ENCODE peak calls at places on chromosomes 1 and 21, in eight cellular contexts. One of them, this sample, is unnamed.

GRCh38 chr1:17875171-17875881 is 120.2 kb downstream of the ACTL8 start:
- DNase-seq in body of pancreas: no peak
- DNase-seq in BE2C: no peak
- DNase-seq in fibroblast of pulmonary artery: no peak
- DNase-seq in fibroblast of the aortic adventitia: peak; percentile 59
- DNase-seq in sigmoid colon: peak; percentile 10
- DNase-seq in lower lobe of right lung: no peak
- DNase-seq in upper lobe of right lung: no peak
- DNase-seq in this sample: no peak

GRCh38 chr1:32816676-32817158 is 441 bp downstream of the YARS1 start:
- DNase-seq in body of pancreas: peak; percentile 3
- DNase-seq in BE2C: no peak
- DNase-seq in fibroblast of pulmonary artery: peak; percentile 49
- DNase-seq in fibroblast of the aortic adventitia: peak; percentile 59
- DNase-seq in sigmoid colon: peak; percentile 66
- DNase-seq in lower lobe of right lung: no peak
- DNase-seq in upper lobe of right lung: no peak
- DNase-seq in this sample: no peak

GRCh38 chr1:200979574-200980451 is 43.7 kb downstream of the KIF21B start:
- DNase-seq in body of pancreas: no peak
- DNase-seq in BE2C: peak; percentile 83
- DNase-seq in fibroblast of pulmonary artery: peak; percentile 18
- DNase-seq in fibroblast of the aortic adventitia: no peak
- DNase-seq in sigmoid colon: no peak
- DNase-seq in lower lobe of right lung: peak; percentile 53
- DNase-seq in upper lobe of right lung: no peak
- DNase-seq in this sample: no peak

GRCh38 chr1:232260861-232261260 is 369.1 kb downstream of the SIPA1L2 start:
- DNase-seq in body of pancreas: no peak
- DNase-seq in BE2C: no peak
- DNase-seq in fibroblast of pulmonary artery: no peak
- DNase-seq in fibroblast of the aortic adventitia: no peak
- DNase-seq in sigmoid colon: no peak
- DNase-seq in lower lobe of right lung: no peak
- DNase-seq in upper lobe of right lung: no peak
- DNase-seq in this sample: no peak

GRCh38 chr21:25689226-25689625 is 45.5 kb downstream of the ATP5PF start:
- DNase-seq in body of pancreas: no peak
- DNase-seq in BE2C: no peak
- DNase-seq in fibroblast of pulmonary artery: peak; percentile 2
- DNase-seq in fibroblast of the aortic adventitia: no peak
- DNase-seq in sigmoid colon: no peak
- DNase-seq in lower lobe of right lung: no peak
- DNase-seq in upper lobe of right lung: no peak
- DNase-seq in this sample: no peak

GRCh38 chr1:90850925-90851710 is 134.0 kb upstream of the BARHL2 start:
- DNase-seq in body of pancreas: peak; percentile 79
- DNase-seq in BE2C: peak; percentile 80
- DNase-seq in fibroblast of pulmonary artery: peak; percentile 71
- DNase-seq in fibroblast of the aortic adventitia: peak; percentile 4
- DNase-seq in sigmoid colon: peak; percentile 88
- DNase-seq in lower lobe of right lung: peak; percentile 86
- DNase-seq in upper lobe of right lung: peak; percentile 92
- DNase-seq in this sample: peak; percentile 82

GRCh38 chr1:38508272-38508671 is 351.3 kb downstream of the RRAGC start:
- DNase-seq in body of pancreas: no peak
- DNase-seq in BE2C: no peak
- DNase-seq in fibroblast of pulmonary artery: no peak
- DNase-seq in fibroblast of the aortic adventitia: no peak
- DNase-seq in sigmoid colon: no peak
- DNase-seq in lower lobe of right lung: no peak
- DNase-seq in upper lobe of right lung: no peak
- DNase-seq in this sample: no peak

GRCh38 chr1:207922554-207922953 is 11.6 kb upstream of the CD34 start:
- DNase-seq in body of pancreas: no peak
- DNase-seq in BE2C: no peak
- DNase-seq in fibroblast of pulmonary artery: peak; percentile 25
- DNase-seq in fibroblast of the aortic adventitia: no peak
- DNase-seq in sigmoid colon: no peak
- DNase-seq in lower lobe of right lung: no peak
- DNase-seq in upper lobe of right lung: no peak
- DNase-seq in this sample: peak; percentile 69

GRCh38 chr1:43509740-43510375 is 20.8 kb upstream of the PTPRF start:
- DNase-seq in body of pancreas: no peak
- DNase-seq in BE2C: no peak
- DNase-seq in fibroblast of pulmonary artery: no peak
- DNase-seq in fibroblast of the aortic adventitia: no peak
- DNase-seq in sigmoid colon: no peak
- DNase-seq in lower lobe of right lung: no peak
- DNase-seq in upper lobe of right lung: no peak
- DNase-seq in this sample: no peak

GRCh38 chr1:236848274-236848925 is 53.3 kb downstream of the MTR start:
- DNase-seq in body of pancreas: no peak
- DNase-seq in BE2C: no peak
- DNase-seq in fibroblast of pulmonary artery: no peak
- DNase-seq in fibroblast of the aortic adventitia: no peak
- DNase-seq in sigmoid colon: no peak
- DNase-seq in lower lobe of right lung: no peak
- DNase-seq in upper lobe of right lung: no peak
- DNase-seq in this sample: no peak

GRCh38 chr1:215082532-215083407 is at the start of gene KCNK2:
- DNase-seq in body of pancreas: no peak
- DNase-seq in BE2C: peak; percentile 10
- DNase-seq in fibroblast of pulmonary artery: peak; percentile 6
- DNase-seq in fibroblast of the aortic adventitia: peak; percentile 49
- DNase-seq in sigmoid colon: no peak
- DNase-seq in lower lobe of right lung: no peak
- DNase-seq in upper lobe of right lung: peak; percentile 53
- DNase-seq in this sample: no peak

GRCh38 chr1:74586253-74586897 is 74.0 kb upstream of the LRRC53 start:
- DNase-seq in body of pancreas: no peak
- DNase-seq in BE2C: no peak
- DNase-seq in fibroblast of pulmonary artery: no peak
- DNase-seq in fibroblast of the aortic adventitia: peak; percentile 2
- DNase-seq in sigmoid colon: no peak
- DNase-seq in lower lobe of right lung: no peak
- DNase-seq in upper lobe of right lung: no peak
- DNase-seq in this sample: no peak

GRCh38 chr1:207309775-207310273 is 11.7 kb upstream of the CD55 start:
- DNase-seq in body of pancreas: peak; percentile 31
- DNase-seq in BE2C: no peak
- DNase-seq in fibroblast of pulmonary artery: peak; percentile 80
- DNase-seq in fibroblast of the aortic adventitia: peak; percentile 78
- DNase-seq in sigmoid colon: no peak
- DNase-seq in lower lobe of right lung: no peak
- DNase-seq in upper lobe of right lung: no peak
- DNase-seq in this sample: no peak

GRCh38 chr1:3771108-3772026 is 1.2 kb upstream of the SMIM1 start:
- DNase-seq in body of pancreas: no peak
- DNase-seq in BE2C: no peak
- DNase-seq in fibroblast of pulmonary artery: no peak
- DNase-seq in fibroblast of the aortic adventitia: no peak
- DNase-seq in sigmoid colon: no peak
- DNase-seq in lower lobe of right lung: no peak
- DNase-seq in upper lobe of right lung: no peak
- DNase-seq in this sample: no peak

GRCh38 chr1:3772027-3772714 is 378 bp upstream of the SMIM1 start:
- DNase-seq in body of pancreas: peak; percentile 96
- DNase-seq in BE2C: peak; percentile 91
- DNase-seq in fibroblast of pulmonary artery: peak; percentile 82
- DNase-seq in fibroblast of the aortic adventitia: peak; percentile 46
- DNase-seq in sigmoid colon: peak; percentile 97
- DNase-seq in lower lobe of right lung: peak; percentile 96
- DNase-seq in upper lobe of right lung: peak; percentile 97
- DNase-seq in this sample: peak; percentile 92

GRCh38 chr1:3773572-3774502 is 1.3 kb downstream of the SMIM1 start:
- DNase-seq in body of pancreas: no peak
- DNase-seq in BE2C: no peak
- DNase-seq in fibroblast of pulmonary artery: no peak
- DNase-seq in fibroblast of the aortic adventitia: no peak
- DNase-seq in sigmoid colon: no peak
- DNase-seq in lower lobe of right lung: no peak
- DNase-seq in upper lobe of right lung: no peak
- DNase-seq in this sample: no peak

GRCh38 chr1:3774503-3775247 is 2.1 kb downstream of the SMIM1 start:
- DNase-seq in body of pancreas: no peak
- DNase-seq in BE2C: no peak
- DNase-seq in fibroblast of pulmonary artery: peak; percentile 31
- DNase-seq in fibroblast of the aortic adventitia: no peak
- DNase-seq in sigmoid colon: no peak
- DNase-seq in lower lobe of right lung: no peak
- DNase-seq in upper lobe of right lung: no peak
- DNase-seq in this sample: no peak

DNA sequence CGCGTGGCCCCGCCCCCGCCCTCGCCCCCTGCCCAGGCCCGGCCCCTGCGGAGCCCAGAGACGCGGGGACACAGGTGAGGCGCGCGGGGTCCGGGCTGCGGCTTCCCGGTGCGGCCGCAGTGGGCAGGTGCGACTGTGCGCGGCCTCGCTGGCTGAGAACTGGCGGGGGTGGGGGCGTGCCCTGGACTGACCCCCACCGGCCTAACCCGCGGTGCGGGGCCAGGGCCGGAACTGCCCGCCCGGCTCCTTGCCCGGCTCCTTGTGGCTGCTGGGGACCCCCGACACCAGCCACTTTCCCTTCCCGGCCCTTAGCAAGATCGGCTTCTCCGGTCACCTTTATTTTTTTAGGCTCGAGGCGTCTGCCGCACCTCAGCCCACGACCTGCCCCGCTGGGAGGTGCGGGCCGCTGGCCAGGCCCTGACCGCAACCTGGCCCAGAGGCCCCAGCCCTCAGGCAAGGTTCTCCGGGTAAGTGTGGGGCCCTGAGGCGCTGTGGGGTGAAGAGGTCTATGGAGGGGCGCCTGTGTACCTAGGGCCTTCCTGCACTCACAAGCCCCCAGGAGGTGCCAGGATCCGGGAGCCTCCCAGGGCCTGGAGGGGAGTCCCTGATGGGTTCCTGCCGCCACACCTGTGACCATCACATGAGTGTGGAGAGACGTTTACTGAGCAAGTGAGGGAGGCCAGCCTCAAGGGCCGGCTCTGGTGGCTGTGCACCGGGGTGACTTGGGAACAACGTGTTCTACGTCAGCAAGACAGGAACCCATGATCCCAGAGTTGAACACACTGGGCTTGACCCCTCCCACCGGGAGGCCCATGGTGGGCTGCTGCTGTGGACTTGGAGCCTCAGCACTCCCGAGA is at the start of gene SMIM1:
- DNase-seq in body of pancreas: peak; percentile 31
- DNase-seq in BE2C: no peak
- DNase-seq in fibroblast of pulmonary artery: no peak
- DNase-seq in fibroblast of the aortic adventitia: no peak
- DNase-seq in sigmoid colon: peak; percentile 74
- DNase-seq in lower lobe of right lung: peak; percentile 62
- DNase-seq in upper lobe of right lung: peak; percentile 75
- DNase-seq in this sample: no peak
- H3K4me3 ChIP-seq in body of pancreas: peak within 1 kb of the TSS; percentile 87
- H3K4me3 ChIP-seq in BE2C: peak within 1 kb of the TSS; percentile 49
- H3K4me3 ChIP-seq in fibroblast of pulmonary artery: peak within 1 kb of the TSS; percentile 61
- H3K4me3 ChIP-seq in fibroblast of the aortic adventitia: peak within 1 kb of the TSS; percentile 60
- H3K4me3 ChIP-seq in sigmoid colon: peak within 1 kb of the TSS; percentile 47
- H3K4me3 ChIP-seq in lower lobe of right lung: peak within 1 kb of the TSS; percentile 77
- H3K4me3 ChIP-seq in upper lobe of right lung: peak within 1 kb of the TSS; percentile 61
- H3K4me3 ChIP-seq in this sample: peak within 1 kb of the TSS; percentile 74

DNA sequence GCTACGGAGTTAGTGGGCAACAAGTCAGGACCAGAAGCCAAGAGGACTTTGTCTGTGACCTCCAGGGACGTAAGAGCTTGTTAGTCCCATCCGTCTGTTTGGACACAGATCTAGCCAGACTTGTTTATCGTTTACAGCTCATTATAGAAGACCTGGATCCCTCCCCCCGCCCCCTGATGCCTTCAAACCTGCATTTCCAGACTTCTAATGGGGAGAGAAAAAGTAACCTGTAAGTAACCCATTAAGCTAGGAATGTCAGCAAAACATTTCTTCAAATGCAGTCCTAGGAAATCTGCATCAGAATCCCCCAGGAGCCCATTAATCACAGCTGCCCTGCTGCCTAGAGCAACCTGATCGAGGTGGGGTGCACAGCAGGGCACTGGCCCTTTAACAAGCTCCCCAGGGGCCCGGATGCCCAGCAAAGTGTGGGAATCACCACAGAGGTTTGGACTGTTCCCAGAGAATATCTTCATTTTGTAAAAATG is 1.4 kb upstream of the MAD2L2 start:
- DNase-seq in body of pancreas: no peak
- DNase-seq in BE2C: no peak
- DNase-seq in fibroblast of pulmonary artery: no peak
- DNase-seq in fibroblast of the aortic adventitia: no peak
- DNase-seq in sigmoid colon: no peak
- DNase-seq in lower lobe of right lung: no peak
- DNase-seq in upper lobe of right lung: no peak
- DNase-seq in this sample: no peak
- H3K4me3 ChIP-seq in body of pancreas: no peak overlapping the region
- H3K4me3 ChIP-seq in BE2C: no peak overlapping the region
- H3K4me3 ChIP-seq in fibroblast of pulmonary artery: no peak overlapping the region
- H3K4me3 ChIP-seq in fibroblast of the aortic adventitia: no peak overlapping the region
- H3K4me3 ChIP-seq in sigmoid colon: no peak overlapping the region
- H3K4me3 ChIP-seq in lower lobe of right lung: no peak overlapping the region
- H3K4me3 ChIP-seq in upper lobe of right lung: no peak overlapping the region
- H3K4me3 ChIP-seq in this sample: no peak overlapping the region

DNA sequence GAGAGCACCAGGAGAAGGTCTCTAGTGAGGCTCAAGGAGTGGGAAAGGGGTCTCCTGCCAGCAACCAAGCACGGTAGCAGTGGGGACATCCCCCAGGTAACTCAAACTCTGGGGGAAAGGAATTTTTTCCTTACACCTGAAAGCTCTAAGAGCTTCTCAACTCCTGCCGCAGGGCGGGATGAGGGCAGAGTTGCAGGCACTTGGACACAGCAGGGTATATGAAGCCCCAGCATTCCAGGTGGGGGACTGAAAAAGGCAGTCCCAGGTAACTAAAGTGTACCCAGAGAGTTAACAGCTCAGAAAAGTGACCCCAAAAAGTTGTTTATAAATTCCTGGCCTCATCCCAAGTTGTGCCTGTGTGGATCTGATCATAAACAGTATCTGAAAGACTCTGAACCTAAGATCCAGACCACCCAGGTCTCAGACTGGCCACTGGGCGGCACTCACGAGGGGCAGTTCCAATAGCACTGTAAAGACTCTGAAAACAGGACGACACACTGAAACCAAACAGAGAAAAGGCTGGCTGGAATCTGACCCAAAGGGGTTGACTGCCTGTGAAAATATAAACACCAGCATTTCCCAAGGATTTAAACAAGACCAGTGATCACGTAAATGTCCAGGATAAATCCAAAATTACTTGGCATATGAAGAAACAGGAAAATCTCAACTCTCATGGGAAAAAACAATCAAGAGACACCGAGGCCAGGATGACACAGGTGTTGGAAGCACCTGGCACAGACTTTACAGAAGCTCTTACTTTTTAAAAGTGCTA is 47.5 kb downstream of the HSF2BP start:
- DNase-seq in body of pancreas: peak; percentile 75
- DNase-seq in BE2C: peak; percentile 78
- DNase-seq in fibroblast of pulmonary artery: peak; percentile 79
- DNase-seq in fibroblast of the aortic adventitia: peak; percentile 68
- DNase-seq in sigmoid colon: peak; percentile 85
- DNase-seq in lower lobe of right lung: peak; percentile 71
- DNase-seq in upper lobe of right lung: peak; percentile 84
- DNase-seq in this sample: peak; percentile 70
- H3K4me3 ChIP-seq in body of pancreas: no peak overlapping the region
- H3K4me3 ChIP-seq in BE2C: no peak overlapping the region
- H3K4me3 ChIP-seq in fibroblast of pulmonary artery: no peak overlapping the region
- H3K4me3 ChIP-seq in fibroblast of the aortic adventitia: no peak overlapping the region
- H3K4me3 ChIP-seq in sigmoid colon: no peak overlapping the region
- H3K4me3 ChIP-seq in lower lobe of right lung: no peak overlapping the region
- H3K4me3 ChIP-seq in upper lobe of right lung: no peak overlapping the region
- H3K4me3 ChIP-seq in this sample: no peak overlapping the region

GRCh38 chr1:29704430-29704829 is 468.1 kb downstream of the PTPRU start:
- DNase-seq in body of pancreas: no peak
- DNase-seq in BE2C: no peak
- DNase-seq in fibroblast of pulmonary artery: no peak
- DNase-seq in fibroblast of the aortic adventitia: no peak
- DNase-seq in sigmoid colon: no peak
- DNase-seq in lower lobe of right lung: no peak
- DNase-seq in upper lobe of right lung: peak; percentile 2
- DNase-seq in this sample: no peak
- H3K4me3 ChIP-seq in body of pancreas: no peak overlapping the region
- H3K4me3 ChIP-seq in BE2C: no peak overlapping the region
- H3K4me3 ChIP-seq in fibroblast of pulmonary artery: no peak overlapping the region
- H3K4me3 ChIP-seq in fibroblast of the aortic adventitia: no peak overlapping the region
- H3K4me3 ChIP-seq in sigmoid colon: no peak overlapping the region
- H3K4me3 ChIP-seq in lower lobe of right lung: no peak overlapping the region
- H3K4me3 ChIP-seq in upper lobe of right lung: no peak overlapping the region
- H3K4me3 ChIP-seq in this sample: no peak overlapping the region